ENCODE peak calls at places on chromosomes 7 and 10, in four cellular contexts. F is GM12878, P is HCT116, B is H1. R is an unnamed sample.

GRCh38 chr7:141676618-141677017 is 25.3 kb downstream of the DENND11 start:
- DNase-seq in P (no peak), F (no peak), B (no peak), R (no peak)

GRCh38 chr7:100689230-100690135 is 4.6 kb downstream of the GIGYF1 start:
- DNase-seq in P (no peak), F (no peak), B (no peak), R (no peak)

GRCh38 chr7:40199076-40199802 is 64.4 kb downstream of the SUGCT start:
- DNase-seq in F (no peak), B (no peak), P (no peak), R (no peak)

GRCh38 chr10:63465293-63466167 is at the start of gene JMJD1C:
- DNase-seq in P (peak; percentile 72), B (peak; percentile 91), F (no peak), R (peak; percentile 73)

GRCh38 chr7:5041047-5041446 is 4.6 kb upstream of the RBAK start:
- DNase-seq in B (no peak), F (no peak), P (no peak), R (no peak)

GRCh38 chr7:24574365-24574764 is 1.1 kb downstream of the PALS2 start:
- DNase-seq in P (no peak), B (no peak), F (no peak), R (no peak)

GRCh38 chr10:62831346-62831745 is 15.2 kb upstream of the EGR2 start:
- DNase-seq in F (no peak), P (no peak), B (no peak), R (no peak)

GRCh38 chr7:130993671-130994365 is 259.8 kb upstream of the KLF14 start:
- DNase-seq in F (no peak), B (no peak), P (no peak), R (no peak)

GRCh38 chr10:102970497-102970896 is 52.4 kb downstream of the CNNM2 start:
- DNase-seq in F (no peak), P (no peak), B (no peak), R (no peak)

GRCh38 chr7:140646931-140647647 is 6.5 kb upstream of the DENND2A start:
- DNase-seq in B (peak; percentile 78), F (no peak), P (peak; percentile 50), R (peak; percentile 46)

GRCh38 chr7:36686499-36686898 is 37.8 kb downstream of the AOAH start:
- DNase-seq in F (no peak), B (no peak), P (peak; percentile 19), R (no peak)

GRCh38 chr10:128633864-128634541 is 507.8 kb upstream of the MKI67 start:
- DNase-seq in P (no peak), F (no peak), B (peak; percentile 42), R (no peak)

GRCh38 chr10:34476607-34477006 is 338.5 kb downstream of the PARD3 start:
- DNase-seq in P (no peak), F (no peak), B (no peak), R (no peak)

GRCh38 chr10:42952931-42953683 is 123.8 kb upstream of the RET start:
- DNase-seq in P (no peak), F (no peak), B (peak; percentile 48), R (no peak)

GRCh38 chr10:97828721-97829120 is 20.9 kb upstream of the GOLGA7B start:
- DNase-seq in P (no peak), F (no peak), B (no peak), R (peak; percentile 30)

GRCh38 chr10:113911113-113911512 is 56.7 kb downstream of the NHLRC2 start:
- DNase-seq in F (no peak), B (no peak), P (no peak), R (no peak)

DNA sequence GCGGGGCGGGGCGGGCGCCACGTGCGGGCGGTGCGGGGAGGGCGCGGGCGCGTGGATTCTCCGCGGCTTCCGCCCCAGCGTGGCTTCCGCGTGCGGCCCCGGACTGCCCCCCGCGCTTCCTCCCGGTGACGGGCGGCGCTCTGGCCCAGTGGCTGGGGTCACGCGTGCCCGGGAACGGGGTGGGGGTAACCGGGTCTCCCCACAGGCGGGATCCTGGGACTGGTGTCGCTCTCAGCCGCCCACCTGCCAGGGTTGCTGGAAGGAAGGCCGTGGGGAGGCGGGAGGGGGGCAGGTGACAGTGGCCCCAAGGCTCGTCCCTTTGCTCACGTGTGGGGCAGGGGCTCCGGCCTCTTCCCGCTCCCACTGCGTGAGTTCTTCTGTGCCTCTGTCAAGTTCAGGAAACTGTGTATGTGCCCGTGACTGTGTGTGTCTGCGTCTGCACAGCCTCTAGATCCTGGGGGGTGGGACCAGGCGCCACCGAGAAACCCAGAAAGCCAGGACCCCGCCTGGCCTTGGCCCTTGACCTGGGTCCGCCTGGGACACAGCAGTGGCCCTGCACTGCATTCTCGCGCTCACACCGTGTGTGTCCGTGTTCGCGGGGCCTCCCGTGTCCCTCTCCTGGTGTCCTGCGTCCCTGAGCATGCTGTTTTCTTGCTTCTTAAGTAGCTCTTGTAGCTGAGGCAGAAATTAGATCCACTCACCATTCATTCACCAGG is 919 bp downstream of the MAFK start:
- DNase-seq in B (no peak), F (no peak), P (no peak), R (no peak)
- TF ChIP-seq JUND in B (no peak), F (no peak), P (no peak), R (no peak)

DNA sequence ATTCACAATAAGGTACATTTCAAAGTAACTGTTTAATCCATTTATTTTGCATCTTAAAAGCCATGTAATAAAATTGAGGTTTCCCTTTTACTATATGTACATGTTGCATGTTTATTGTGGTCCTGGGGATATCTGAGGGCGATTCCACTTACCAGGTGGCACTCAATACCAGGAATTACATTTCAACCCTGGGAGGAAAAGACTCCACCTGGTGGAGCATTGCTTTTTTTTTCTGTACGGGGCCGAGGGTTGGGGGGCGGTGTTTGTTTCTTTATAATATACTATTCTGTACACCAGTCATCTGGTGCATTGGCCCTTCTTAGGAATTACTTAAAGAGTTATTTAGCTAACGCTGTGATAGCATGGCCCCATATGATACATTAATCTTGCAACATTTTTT is 7.1 kb upstream of the HGF start:
- DNase-seq in P (peak; percentile 8), F (no peak), B (no peak), R (no peak)
- TF ChIP-seq JUND in P (no peak), F (no peak), B (no peak), R (no peak)

DNA sequence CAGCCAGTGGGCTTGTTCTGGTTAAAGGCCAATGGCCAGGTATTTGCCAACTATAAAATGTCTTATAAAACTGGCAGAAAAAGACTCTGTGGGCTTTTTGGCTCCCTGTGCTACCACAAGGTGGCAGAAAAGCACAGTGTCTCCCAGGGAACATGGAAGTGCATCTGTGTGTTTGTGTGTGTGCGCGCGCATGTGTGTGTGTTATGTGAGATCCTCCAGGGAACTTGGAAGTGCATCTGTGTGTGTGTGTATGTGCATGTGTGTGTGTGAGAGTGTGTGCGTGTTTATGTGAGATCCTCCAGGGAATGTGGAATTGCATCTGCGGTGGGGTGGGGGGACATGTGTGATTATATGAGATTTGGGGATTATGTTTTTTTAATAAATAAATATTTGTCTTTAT is 30.2 kb upstream of the ABI1 start:
- DNase-seq in B (peak; percentile 66), F (no peak), P (peak; percentile 62), R (peak; percentile 94)
- TF ChIP-seq JUND in B (no peak), F (no peak), P (no peak), R (no peak)

GRCh38 chr7:50554923-50555322 is 10.3 kb downstream of the DDC start:
- DNase-seq in P (no peak), F (no peak), B (no peak), R (no peak)
- TF ChIP-seq JUND in P (no peak), F (no peak), B (no peak), R (no peak)